ENCODE peak calls at places on chromosome 22, in nine cellular contexts. A, E, M, R, N, D, S, X and Y are unnamed samples.

GRCh38 chr22:36419177-36419911 is 31.6 kb upstream of the MYH9 start:
- DNase-seq in A (peak), E (no peak), M (peak), R (peak), N (no peak), D (no peak), S (peak), X (no peak), Y (peak)

GRCh38 chr22:33844273-33844672 is 76.0 kb downstream of the LARGE1 start:
- DNase-seq in A (no peak), E (no peak), M (no peak), R (no peak), N (no peak), D (no peak), S (no peak), X (no peak), Y (no peak)

GRCh38 chr22:35688913-35689675 is 28.6 kb upstream of the APOL5 start:
- DNase-seq in A (no peak), E (no peak), M (no peak), R (no peak), N (no peak), D (no peak), S (no peak), X (no peak), Y (no peak)

GRCh38 chr22:21450320-21450831 is 16.8 kb upstream of the TMEM191C start:
- DNase-seq in A (peak), E (peak), M (no peak), R (no peak), N (no peak), D (no peak), S (no peak), X (peak), Y (no peak)

GRCh38 chr22:34036936-34037335 is 116.7 kb upstream of the LARGE1 start:
- DNase-seq in A (no peak), E (no peak), M (no peak), R (no peak), N (no peak), D (no peak), S (no peak), X (no peak), Y (no peak)

GRCh38 chr22:27438271-27438980 is 363.1 kb downstream of the MN1 start:
- DNase-seq in A (no peak), E (no peak), M (peak), R (no peak), N (no peak), D (no peak), S (no peak), X (peak), Y (peak)

GRCh38 chr22:38921126-38921525 is 36.3 kb upstream of the APOBEC3A start:
- DNase-seq in A (no peak), E (peak), M (no peak), R (no peak), N (no peak), D (no peak), S (no peak), X (peak), Y (no peak)

GRCh38 chr22:19668748-19669147 is 45.6 kb upstream of the SEPTIN5 start:
- DNase-seq in A (no peak), E (no peak), M (no peak), R (no peak), N (no peak), D (no peak), S (no peak), X (no peak), Y (no peak)

GRCh38 chr22:27857441-27857840 is 55.9 kb upstream of the MN1 start:
- DNase-seq in A (no peak), E (no peak), M (peak), R (peak), N (no peak), D (no peak), S (no peak), X (no peak), Y (no peak)

GRCh38 chr22:30562391-30562790 is 12.1 kb downstream of the GAL3ST1 start:
- DNase-seq in A (no peak), E (no peak), M (no peak), R (no peak), N (no peak), D (peak), S (no peak), X (no peak), Y (no peak)

GRCh38 chr22:46462726-46463371 is 74.6 kb downstream of the CELSR1 start:
- DNase-seq in A (no peak), E (no peak), M (peak), R (peak), N (peak), D (peak), S (no peak), X (no peak), Y (peak)

GRCh38 chr22:28978158-28978557 is 83.5 kb downstream of the C22orf31 start:
- DNase-seq in A (peak), E (no peak), M (no peak), R (no peak), N (peak), D (peak), S (no peak), X (no peak), Y (peak)

GRCh38 chr22:25081409-25081824 is 118.2 kb upstream of the CRYBB3 start:
- DNase-seq in A (no peak), E (no peak), M (no peak), R (no peak), N (no peak), D (peak), S (no peak), X (peak), Y (no peak)

GRCh38 chr22:44755000-44755399 is 2.6 kb downstream of the ARHGAP8 start:
- DNase-seq in A (no peak), E (no peak), M (no peak), R (no peak), N (no peak), D (no peak), S (no peak), X (no peak), Y (no peak)

GRCh38 chr22:44755956-44756361 is 3.6 kb downstream of the ARHGAP8 start:
- DNase-seq in A (no peak), E (no peak), M (no peak), R (no peak), N (no peak), D (no peak), S (no peak), X (peak), Y (no peak)

GRCh38 chr22:44752285-44753188 is at the start of gene ARHGAP8:
- DNase-seq in A (no peak), E (peak), M (no peak), R (no peak), N (no peak), D (peak), S (no peak), X (peak), Y (no peak)

GRCh38 chr22:44753189-44754042 is 1.0 kb downstream of the ARHGAP8 start:
- DNase-seq in A (no peak), E (no peak), M (peak), R (no peak), N (peak), D (no peak), S (no peak), X (peak), Y (peak)

GRCh38 chr22:44755418-44755817 is 3.0 kb downstream of the ARHGAP8 start:
- DNase-seq in A (no peak), E (no peak), M (no peak), R (no peak), N (no peak), D (no peak), S (no peak), X (no peak), Y (no peak)
- H3K4me3 ChIP-seq in A (no peak), E (no peak), M (no peak), R (no peak), N (no peak), D (no peak), S (no peak), X (no peak), Y (no peak)

GRCh38 chr22:41524283-41524682 is 20.0 kb downstream of the POLR3H start:
- DNase-seq in A (peak), E (peak), M (peak), R (no peak), N (peak), D (no peak), S (peak), X (peak), Y (no peak)

GRCh38 chr22:41525450-41526225 is 18.6 kb downstream of the POLR3H start:
- DNase-seq in A (no peak), E (no peak), M (no peak), R (no peak), N (no peak), D (no peak), S (no peak), X (no peak), Y (no peak)

GRCh38 chr22:41524809-41525449 is 19.3 kb downstream of the POLR3H start:
- DNase-seq in A (no peak), E (no peak), M (no peak), R (no peak), N (peak), D (no peak), S (no peak), X (no peak), Y (no peak)

GRCh38 chr22:41522813-41523212 is 21.5 kb downstream of the POLR3H start:
- DNase-seq in A (no peak), E (no peak), M (no peak), R (no peak), N (no peak), D (no peak), S (no peak), X (no peak), Y (no peak)

DNA sequence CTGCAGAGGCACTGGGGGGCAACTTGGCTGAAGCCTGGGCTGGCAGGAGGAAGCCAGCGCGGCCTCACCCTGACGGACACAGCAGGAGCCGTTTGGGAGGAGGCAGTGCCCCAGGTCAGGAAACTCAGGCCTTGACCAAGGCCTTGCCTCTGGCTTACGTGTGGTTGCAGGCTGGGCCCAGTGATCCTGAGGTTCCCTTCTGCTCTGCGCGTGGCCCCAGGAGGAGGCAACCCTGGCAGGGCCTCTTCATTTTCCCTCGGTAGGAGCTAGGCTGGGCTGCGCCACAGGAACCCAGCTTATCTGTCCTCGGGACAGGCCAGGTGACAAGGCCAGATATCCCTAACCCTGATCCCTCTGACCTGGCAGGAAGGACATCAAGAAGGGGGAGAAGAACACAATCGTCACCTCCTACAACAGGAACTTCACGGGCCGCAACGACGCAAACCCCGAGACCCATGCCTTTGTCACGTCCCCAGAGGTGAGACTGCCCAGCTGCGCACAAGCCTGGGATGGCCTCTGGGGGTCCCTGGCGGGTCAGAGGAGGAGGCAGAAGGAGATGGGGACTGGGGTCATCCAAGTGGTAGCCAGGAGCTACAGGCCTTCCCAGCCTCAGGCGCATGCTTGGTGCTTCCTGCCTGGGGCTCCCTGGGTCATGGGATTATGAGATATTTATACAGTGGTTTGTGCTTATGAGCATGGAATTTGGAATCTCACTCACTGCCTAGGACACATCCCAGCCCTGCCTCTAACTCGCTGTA is 20.6 kb downstream of the POLR3H start:
- DNase-seq in A (no peak), E (no peak), M (peak), R (no peak), N (peak), D (no peak), S (peak), X (no peak), Y (peak)
- TF ChIP-seq CTCF in A (no peak), E (no peak), M (no peak), R (no peak), N (peak), D (no peak), S (no peak), X (no peak), Y (no peak)

GRCh38 chr22:23896166-23896522 is 2.0 kb downstream of the MIF start:
- DNase-seq in A (no peak), E (no peak), M (no peak), R (no peak), N (no peak), D (no peak), S (no peak), X (no peak), Y (no peak)
- H3K4me3 ChIP-seq in A (no peak), E (no peak), M (no peak), R (no peak), N (no peak), D (peak), S (no peak), X (no peak), Y (no peak)

GRCh38 chr22:41273128-41273527 is 12.9 kb downstream of the RANGAP1 start:
- DNase-seq in A (no peak), E (no peak), M (no peak), R (no peak), N (no peak), D (no peak), S (no peak), X (no peak), Y (no peak)
- TF ChIP-seq CTCF in A (no peak), E (no peak), M (no peak), R (no peak), N (no peak), D (no peak), S (no peak), X (no peak), Y (no peak)

DNA sequence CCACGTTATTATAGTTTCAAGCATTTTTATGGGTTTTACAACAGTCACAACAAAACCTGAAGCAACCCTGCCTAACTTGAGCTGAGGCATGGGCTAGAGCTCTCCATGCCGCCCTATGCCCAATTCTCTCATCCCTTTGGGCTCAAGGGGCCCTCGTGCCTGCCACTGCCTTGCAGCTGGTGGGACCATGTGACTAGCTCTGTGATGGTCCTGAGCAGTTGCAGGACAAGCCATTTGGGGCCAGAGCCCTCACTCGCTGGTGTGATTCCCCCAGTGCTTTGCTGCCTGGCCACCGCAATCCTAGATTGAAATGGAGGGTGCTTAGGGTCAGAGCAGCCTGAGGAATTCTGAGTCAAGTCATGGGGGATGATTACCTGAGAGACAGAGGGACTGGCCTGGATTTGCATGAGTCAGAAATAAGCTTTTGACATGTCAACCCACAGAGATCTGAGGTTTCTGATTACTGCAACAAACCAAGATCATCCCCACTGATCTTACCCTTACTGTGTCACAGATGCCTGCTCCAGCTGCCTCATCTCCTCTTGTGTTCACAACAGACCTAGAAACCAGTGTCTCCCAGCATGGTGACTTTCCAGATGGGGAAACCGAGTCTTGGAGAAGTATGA is 323.7 kb downstream of the BRD1 start:
- DNase-seq in A (no peak), E (no peak), M (no peak), R (no peak), N (no peak), D (no peak), S (no peak), X (no peak), Y (no peak)
- H3K4me3 ChIP-seq in A (no peak), E (no peak), M (no peak), R (no peak), N (no peak), D (no peak), S (no peak), X (no peak), Y (no peak)

GRCh38 chr22:50571264-50572175 is 6.7 kb downstream of the CPT1B start:
- DNase-seq in A (no peak), E (peak), M (no peak), R (no peak), N (no peak), D (no peak), S (no peak), X (no peak), Y (no peak)

GRCh38 chr22:50569896-50570535 is 7.3 kb upstream of the SYCE3 start:
- DNase-seq in A (no peak), E (no peak), M (no peak), R (no peak), N (no peak), D (no peak), S (no peak), X (no peak), Y (no peak)

GRCh38 chr22:50569041-50569459 is 6.3 kb upstream of the SYCE3 start:
- DNase-seq in A (no peak), E (peak), M (no peak), R (no peak), N (no peak), D (no peak), S (no peak), X (no peak), Y (no peak)

GRCh38 chr22:50572965-50573364 is 5.3 kb downstream of the CPT1B start:
- DNase-seq in A (no peak), E (peak), M (no peak), R (no peak), N (no peak), D (no peak), S (no peak), X (no peak), Y (no peak)

DNA sequence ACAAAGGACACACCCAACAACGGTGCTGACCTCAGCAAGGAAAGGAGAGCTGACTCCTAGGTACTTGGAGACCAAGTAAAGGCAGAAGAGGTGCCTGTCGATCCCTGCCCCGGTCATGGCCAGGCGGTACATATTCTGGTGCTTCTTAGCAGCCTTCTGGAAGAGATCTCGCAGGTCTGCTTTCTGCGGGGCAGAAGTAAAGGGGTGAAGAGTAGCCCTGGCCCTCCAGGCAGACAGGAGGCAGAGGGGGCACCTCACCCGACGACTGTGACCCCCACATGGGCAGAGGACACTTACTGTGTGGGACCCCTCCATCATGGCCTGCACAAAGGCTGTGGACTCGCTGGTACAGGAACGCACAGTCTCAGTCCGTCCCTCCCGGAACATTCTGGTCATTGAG is 7.4 kb downstream of the CPT1B start:
- DNase-seq in A (no peak), E (no peak), M (no peak), R (no peak), N (no peak), D (no peak), S (no peak), X (no peak), Y (no peak)
- TF ChIP-seq CTCF in A (no peak), E (no peak), M (no peak), R (no peak), N (no peak), D (no peak), S (no peak), X (no peak), Y (no peak)

DNA sequence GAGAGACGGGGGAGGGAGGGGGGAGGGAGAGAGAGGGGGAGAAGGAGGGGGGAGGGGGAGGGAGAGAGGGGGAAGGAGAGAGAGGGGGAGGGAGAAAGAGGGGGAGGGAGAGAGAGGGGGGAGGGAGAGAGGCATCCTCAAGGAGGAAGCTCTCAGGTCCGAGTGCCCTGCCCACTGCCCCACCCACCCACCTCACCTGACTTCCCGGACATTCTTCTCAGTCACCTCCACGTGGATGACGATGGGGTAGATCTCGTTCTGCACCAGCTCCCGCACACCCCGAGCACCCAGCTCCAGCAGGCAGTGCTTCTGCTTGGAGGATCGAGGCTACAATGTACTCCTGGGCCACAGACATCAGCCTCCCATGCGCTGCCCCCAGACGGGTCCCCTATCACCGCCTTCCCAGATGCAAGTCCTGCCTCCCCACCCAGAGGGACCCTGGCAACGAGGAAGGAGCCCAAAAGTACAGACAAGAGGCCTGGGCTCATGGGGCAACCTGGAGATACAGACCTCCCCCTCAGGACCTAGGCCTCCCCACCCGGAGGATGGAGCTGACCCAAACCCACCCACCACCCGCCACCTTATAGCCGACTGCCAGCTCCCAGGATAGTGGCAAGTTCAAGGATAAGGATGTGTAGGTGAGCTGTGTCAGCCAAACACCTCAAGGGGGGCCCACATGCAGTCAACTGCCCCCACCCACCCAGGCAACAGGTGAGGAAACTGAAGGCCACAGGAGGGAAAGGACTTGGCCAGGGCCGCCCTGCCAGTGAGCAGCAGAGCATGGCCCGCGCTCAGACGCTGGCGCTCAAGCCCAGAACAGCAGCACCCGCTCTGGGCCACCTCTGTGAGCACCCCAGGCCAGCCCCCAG is 5.6 kb upstream of the MFNG start:
- DNase-seq in A (no peak), E (no peak), M (no peak), R (no peak), N (no peak), D (no peak), S (no peak), X (no peak), Y (no peak)
- H3K4me3 ChIP-seq in A (no peak), E (no peak), M (no peak), R (no peak), N (no peak), D (no peak), S (no peak), X (no peak), Y (no peak)

GRCh38 chr22:37472418-37473006 is 13.7 kb downstream of the MFNG start:
- DNase-seq in A (no peak), E (no peak), M (peak), R (no peak), N (no peak), D (peak), S (no peak), X (no peak), Y (no peak)
- TF ChIP-seq CTCF in A (no peak), E (peak), M (peak), R (peak), N (peak), D (peak), S (peak), X (peak), Y (peak)

GRCh38 chr22:42646569-42647525 is 2.3 kb downstream of the CYB5R3 start:
- DNase-seq in A (no peak), E (no peak), M (peak), R (no peak), N (no peak), D (no peak), S (no peak), X (peak), Y (no peak)
- H3K4me3 ChIP-seq in A (peak), E (peak), M (peak), R (no peak), N (no peak), D (no peak), S (no peak), X (peak), Y (no peak)

DNA sequence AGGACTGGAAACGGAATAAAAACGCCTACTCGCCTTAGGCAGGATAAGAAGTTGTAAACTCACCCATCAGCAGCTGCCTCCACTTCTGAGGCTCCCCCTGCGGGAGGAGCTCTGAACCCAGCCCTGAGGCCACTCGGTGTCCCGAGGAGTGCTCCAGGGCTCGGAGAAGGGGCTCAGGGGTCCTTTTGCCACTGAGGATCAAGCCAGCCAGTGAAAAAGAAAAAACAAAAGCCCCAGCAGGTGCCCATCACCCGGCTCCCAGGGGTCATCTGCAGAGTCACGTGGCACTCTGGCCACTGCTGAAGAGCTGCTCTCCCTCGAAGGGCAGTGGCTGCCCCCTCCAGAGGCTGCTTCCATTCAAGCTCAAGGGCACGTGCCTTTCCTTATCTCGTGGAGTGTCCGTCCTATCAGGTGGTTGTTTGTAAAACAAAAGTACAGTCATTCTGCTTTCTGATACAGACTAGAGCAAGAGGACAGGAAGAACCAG is 29.0 kb downstream of the NUP50 start:
- DNase-seq in A (no peak), E (no peak), M (no peak), R (no peak), N (no peak), D (no peak), S (no peak), X (no peak), Y (no peak)
- TF ChIP-seq CTCF in A (no peak), E (no peak), M (peak), R (no peak), N (peak), D (peak), S (peak), X (no peak), Y (no peak)